ENCODE peak calls at places on chromosomes 6 and 20, in four cellular contexts. B, U, P and H are unnamed samples.

GRCh38 chr20:17594443-17594842 is 24.6 kb downstream of the DSTN start:
- DNase-seq in B (no peak), U (peak), P (no peak), H (peak)

GRCh38 chr6:20207096-20207454 is 5.2 kb downstream of the MBOAT1 start:
- DNase-seq in B (no peak), U (no peak), P (no peak), H (no peak)

GRCh38 chr20:36084897-36085617 is 69.5 kb upstream of the EPB41L1 start:
- DNase-seq in B (no peak), U (no peak), P (no peak), H (no peak)

GRCh38 chr20:50267041-50267865 is 76.6 kb downstream of the CEBPB start:
- DNase-seq in B (peak), U (peak), P (no peak), H (peak)

GRCh38 chr6:115882174-115882573 is 178.5 kb downstream of the FRK start:
- DNase-seq in B (no peak), U (no peak), P (no peak), H (peak)

GRCh38 chr20:49214546-49214945 is 4.7 kb upstream of the DDX27 start:
- DNase-seq in B (no peak), U (no peak), P (no peak), H (no peak)

GRCh38 chr6:130624046-130624445 is 203.2 kb upstream of the SMLR1 start:
- DNase-seq in B (no peak), U (peak), P (no peak), H (no peak)

GRCh38 chr20:6265204-6265904 is 142.5 kb upstream of the FERMT1 start:
- DNase-seq in B (no peak), U (peak), P (no peak), H (peak)

GRCh38 chr6:157510329-157511188 is 129.6 kb downstream of the ZDHHC14 start:
- DNase-seq in B (no peak), U (no peak), P (no peak), H (no peak)

GRCh38 chr6:45483021-45483420 is 105.3 kb upstream of the SUPT3H start:
- DNase-seq in B (no peak), U (peak), P (no peak), H (peak)

GRCh38 chr20:3751664-3752385 is 15.7 kb downstream of the ADISSP start:
- DNase-seq in B (peak), U (no peak), P (no peak), H (no peak)

GRCh38 chr6:40903456-40903855 is 135.6 kb downstream of the UNC5CL start:
- DNase-seq in B (no peak), U (no peak), P (no peak), H (no peak)

GRCh38 chr6:133937909-133938308 is 15.1 kb upstream of the TBPL1 start:
- DNase-seq in B (no peak), U (no peak), P (no peak), H (no peak)

GRCh38 chr20:2151805-2152727 is 50.4 kb downstream of the STK35 start:
- DNase-seq in B (no peak), U (peak), P (no peak), H (peak)

GRCh38 chr6:28606424-28607391 is 81.0 kb downstream of the GPX5 start:
- DNase-seq in B (peak), U (peak), P (peak), H (peak)

GRCh38 chr6:158793432-158793831 is 25.7 kb downstream of the EZR start:
- DNase-seq in B (no peak), U (peak), P (no peak), H (peak)

GRCh38 chr6:170516783-170517616 is 36.1 kb downstream of the PSMB1 start:
- DNase-seq in B (no peak), U (peak), P (peak), H (peak)

GRCh38 chr6:137810554-137811120 is 56.4 kb upstream of the TNFAIP3 start:
- DNase-seq in B (no peak), U (no peak), P (no peak), H (no peak)
- H3K4me3 ChIP-seq in B (no peak), U (no peak), P (no peak), H (no peak)

GRCh38 chr20:38995536-38996044 is 33.4 kb downstream of the DHX35 start:
- DNase-seq in B (no peak), U (no peak), P (no peak), H (no peak)
- H3K4ac ChIP-seq in B (no peak), U (no peak), P (no peak), H (no peak)

DNA sequence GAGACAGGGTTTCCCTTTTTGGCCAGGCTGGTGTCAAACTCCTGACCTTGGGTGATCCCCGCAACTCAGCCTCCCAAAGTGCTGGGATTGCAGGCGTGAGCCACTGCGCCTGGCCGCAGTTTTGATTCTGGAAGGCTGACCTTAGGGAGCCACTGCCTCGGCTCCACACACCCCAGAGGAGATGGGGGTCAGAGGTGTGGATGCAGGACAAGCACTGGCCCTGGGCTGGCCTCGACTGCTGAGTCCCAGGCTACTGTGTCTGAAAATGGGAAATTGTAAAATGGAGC is 1.5 kb downstream of the ZBP1 start:
- DNase-seq in B (peak), U (no peak), P (no peak), H (no peak)
- H3K4me3 ChIP-seq in B (no peak), U (no peak), P (no peak), H (no peak)

GRCh38 chr20:45548410-45548809 is 1.2 kb upstream of the EPPIN start:
- DNase-seq in B (no peak), U (no peak), P (no peak), H (no peak)

GRCh38 chr20:45547206-45547770 is at the start of gene EPPIN:
- DNase-seq in B (no peak), U (no peak), P (no peak), H (no peak)

GRCh38 chr20:45545754-45546453 is 1.3 kb downstream of the EPPIN start:
- DNase-seq in B (peak), U (peak), P (peak), H (no peak)

GRCh38 chr20:45550765-45551164 is 3.6 kb upstream of the EPPIN start:
- DNase-seq in B (no peak), U (no peak), P (no peak), H (no peak)

GRCh38 chr20:45545351-45545750 is 1.9 kb downstream of the EPPIN start:
- DNase-seq in B (no peak), U (no peak), P (no peak), H (no peak)
- H3K4ac ChIP-seq in B (no peak), U (no peak), P (no peak), H (no peak)

GRCh38 chr6:150033197-150033771 is 8.0 kb upstream of the RAET1L start:
- DNase-seq in B (no peak), U (no peak), P (no peak), H (no peak)

GRCh38 chr6:150032598-150032997 is 7.3 kb upstream of the RAET1L start:
- DNase-seq in B (no peak), U (no peak), P (no peak), H (no peak)

GRCh38 chr6:150036081-150036480 is 10.7 kb upstream of the RAET1L start:
- DNase-seq in B (no peak), U (no peak), P (no peak), H (no peak)

GRCh38 chr6:150038202-150038830 is 13.0 kb upstream of the RAET1L start:
- DNase-seq in B (peak), U (no peak), P (no peak), H (no peak)

DNA sequence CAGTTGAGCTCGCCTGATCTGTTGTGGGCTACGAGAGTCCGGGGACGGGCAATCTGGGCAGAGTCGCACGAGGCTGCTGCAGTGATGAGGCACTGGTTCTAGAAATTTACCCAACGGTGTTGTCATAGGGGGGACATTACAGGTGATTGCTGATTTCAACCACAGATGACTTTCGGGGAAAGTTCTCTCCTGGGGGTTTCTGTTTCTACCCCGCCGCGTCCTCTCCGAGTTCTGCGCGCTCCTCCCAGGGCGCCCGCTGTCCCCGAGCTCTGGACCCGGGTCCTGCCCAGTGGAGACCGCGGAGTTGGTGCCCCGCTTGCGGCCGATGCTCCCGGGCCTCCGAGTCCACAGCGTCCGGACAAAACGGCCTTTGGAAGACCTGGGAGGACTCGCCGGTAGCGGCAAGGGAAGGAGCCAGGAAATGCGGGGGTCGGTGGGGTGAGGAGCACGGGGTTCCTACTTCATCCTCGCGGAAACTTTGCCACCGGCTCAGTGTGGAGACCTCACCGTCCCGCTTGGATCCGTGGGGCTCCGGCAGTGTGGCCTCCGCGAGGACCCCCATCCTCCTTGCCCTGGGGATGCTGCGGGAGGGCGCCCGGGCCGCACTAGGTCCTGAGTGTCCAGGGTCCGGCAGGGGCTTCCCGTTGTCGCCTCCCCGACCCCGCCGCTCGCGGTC is 12.3 kb upstream of the RAET1L start:
- DNase-seq in B (peak), U (no peak), P (no peak), H (no peak)
- H3K4me3 ChIP-seq in B (peak), U (no peak), P (peak), H (no peak)